ENCODE peak calls at places on chromosomes 12 and 14, in seven cellular contexts. P is aorta; I is activated CD8-positive, alpha-beta memory T cell treated with anti-CD3 and anti-CD28 coated beads for 1 hour; G is HCT116; O is hepatic stellate cell; T is suprapubic skin; Y is fibroblast of pulmonary artery. X is an unnamed sample.

GRCh38 chr12:93976024-93976423 is 172.4 kb upstream of the PLXNC1 start:
- DNase-seq in T (no peak), O (no peak), Y (no peak), P (no peak), I (no peak), G (no peak), X (no peak)

GRCh38 chr12:84969226-84969625 is 56.6 kb upstream of the SLC6A15 start:
- DNase-seq in I (no peak), O (no peak), T (no peak), P (no peak), G (no peak), Y (no peak), X (no peak)

GRCh38 chr14:100291305-100292075 is 14.8 kb downstream of the SLC25A29 start:
- DNase-seq in Y (no peak), I (no peak), T (peak), P (peak), O (no peak), G (no peak), X (no peak)

GRCh38 chr14:42517786-42518530 is 911.3 kb downstream of the LRFN5 start:
- DNase-seq in P (no peak), Y (peak), G (no peak), T (no peak), I (no peak), O (no peak), X (no peak)

GRCh38 chr12:65495233-65495632 is 216.8 kb downstream of the MSRB3 start:
- DNase-seq in G (peak), Y (peak), P (no peak), O (peak), I (no peak), T (no peak), X (no peak)

GRCh38 chr14:65627315-65627714 is 214.8 kb downstream of the FUT8 start:
- DNase-seq in T (no peak), Y (no peak), I (no peak), G (no peak), P (no peak), O (no peak), X (no peak)

GRCh38 chr14:71231521-71232393 is 324.5 kb downstream of the PCNX1 start:
- DNase-seq in P (no peak), T (no peak), I (no peak), G (no peak), O (no peak), Y (no peak), X (no peak)

GRCh38 chr12:15163001-15163400 is 58.2 kb downstream of the RERG start:
- DNase-seq in I (no peak), Y (no peak), O (no peak), P (no peak), T (no peak), G (no peak), X (no peak)

GRCh38 chr14:103302966-103303365 is 31.1 kb upstream of the EIF5 start:
- DNase-seq in G (no peak), T (no peak), Y (peak), I (no peak), O (no peak), P (no peak), X (no peak)

GRCh38 chr12:85782711-85783110 is 53.5 kb downstream of the RASSF9 start:
- DNase-seq in Y (no peak), T (no peak), O (no peak), P (no peak), I (no peak), G (peak), X (no peak)

GRCh38 chr14:64253672-64254071 is 40.5 kb downstream of the ESR2 start:
- DNase-seq in O (peak), Y (peak), I (no peak), T (no peak), G (no peak), P (no peak), X (no peak)

GRCh38 chr12:65327207-65328076 is 49.0 kb downstream of the MSRB3 start:
- DNase-seq in G (no peak), I (no peak), O (no peak), P (no peak), T (no peak), Y (peak), X (no peak)

GRCh38 chr12:20212658-20213387 is 155.5 kb upstream of the PDE3A start:
- DNase-seq in T (peak), P (peak), Y (peak), O (peak), I (no peak), G (peak), X (peak)

GRCh38 chr14:31777312-31777711 is 216.1 kb downstream of the NUBPL start:
- DNase-seq in O (no peak), P (no peak), T (no peak), I (no peak), Y (no peak), G (no peak), X (no peak)

GRCh38 chr14:54894995-54895394 is 7.6 kb downstream of the GCH1 start:
- DNase-seq in O (peak), T (no peak), P (no peak), Y (peak), G (no peak), I (no peak), X (no peak)

GRCh38 chr14:100673085-100673806 is 53.4 kb upstream of the DLK1 start:
- DNase-seq in P (no peak), O (no peak), G (no peak), I (no peak), Y (no peak), T (no peak), X (peak)

GRCh38 chr14:94180655-94181271 is 6.6 kb downstream of the PPP4R4 start:
- DNase-seq in Y (peak), G (peak), P (no peak), I (no peak), T (no peak), O (no peak), X (no peak)

GRCh38 chr12:34126239-34126641 is 103.9 kb downstream of the ALG10 start:
- DNase-seq in T (no peak), I (no peak), G (no peak), Y (no peak), P (no peak), O (peak), X (no peak)

GRCh38 chr12:128933039-128933438 is 79.8 kb downstream of the GLT1D1 start:
- DNase-seq in I (no peak), O (no peak), P (no peak), G (no peak), Y (no peak), T (no peak), X (no peak)

GRCh38 chr12:120249875-120250795 is 15.4 kb downstream of the PXN start:
- DNase-seq in G (no peak), T (peak), Y (peak), O (no peak), I (no peak), P (peak), X (no peak)

GRCh38 chr14:43872222-43872621 is 634.9 kb downstream of the FSCB start:
- DNase-seq in P (no peak), T (no peak), Y (no peak), G (no peak), I (no peak), O (no peak), X (no peak)

GRCh38 chr14:53547593-53547992 is 394.5 kb upstream of the DDHD1 start:
- DNase-seq in Y (no peak), G (no peak), O (no peak), T (no peak), I (no peak), P (no peak), X (no peak)

GRCh38 chr14:69090187-69090789 is 62.6 kb downstream of the DCAF5 start:
- DNase-seq in O (no peak), T (no peak), P (no peak), Y (peak), I (no peak), G (peak), X (no peak)

GRCh38 chr12:26471560-26471959 is 276.2 kb downstream of the SSPN start:
- DNase-seq in T (no peak), P (no peak), Y (peak), G (no peak), O (peak), I (no peak), X (no peak)

GRCh38 chr14:103388664-103389063 is 3.4 kb downstream of the MARK3 start:
- DNase-seq in O (no peak), G (no peak), Y (no peak), T (no peak), P (no peak), I (no peak), X (no peak)

GRCh38 chr14:97185186-97185585 is 388.0 kb downstream of the VRK1 start:
- DNase-seq in O (no peak), P (no peak), Y (no peak), G (no peak), I (no peak), T (no peak), X (no peak)

GRCh38 chr14:23306412-23307145 is at the start of gene BCL2L2:
- DNase-seq in Y (peak), O (peak), G (peak), I (no peak), T (peak), P (peak), X (peak)

GRCh38 chr14:62778847-62779246 is 266.4 kb downstream of the KCNH5 start:
- DNase-seq in Y (peak), T (no peak), O (no peak), P (no peak), G (no peak), I (no peak), X (no peak)

GRCh38 chr12:92342574-92342973 is 196.9 kb upstream of the BTG1 start:
- DNase-seq in O (no peak), P (no peak), I (no peak), Y (no peak), G (no peak), T (no peak), X (no peak)

GRCh38 chr12:46470975-46471374 is 98.4 kb upstream of the SLC38A2 start:
- DNase-seq in T (no peak), I (no peak), Y (no peak), P (no peak), O (no peak), G (peak), X (no peak)

GRCh38 chr12:24380122-24380521 is 430.7 kb upstream of the SOX5 start:
- DNase-seq in Y (no peak), P (no peak), G (no peak), I (no peak), O (no peak), T (no peak), X (no peak)

GRCh38 chr12:118337194-118337838 is 35.4 kb downstream of the TAOK3 start:
- DNase-seq in Y (peak), T (no peak), P (no peak), G (no peak), I (no peak), O (no peak), X (peak)

GRCh38 chr14:71438684-71439083 is 493.5 kb upstream of the RGS6 start:
- DNase-seq in P (no peak), Y (peak), G (no peak), T (no peak), I (no peak), O (no peak), X (no peak)